ENCODE peak calls at places on chromosomes 6 and 20, in four cellular contexts. One of them, this sample, is unnamed.

GRCh38 chr6:124869412-124869811 is 92.8 kb upstream of the RNF217 start:
- DNase-seq in HepG2: no peak
- DNase-seq in lower lobe of right lung: no peak
- DNase-seq in right cardiac atrium: no peak
- DNase-seq in this sample: no peak

GRCh38 chr6:161440299-161440698 is 166.4 kb upstream of the AGPAT4 start:
- DNase-seq in HepG2: no peak
- DNase-seq in lower lobe of right lung: no peak
- DNase-seq in right cardiac atrium: no peak
- DNase-seq in this sample: no peak

GRCh38 chr6:6176132-6176531 is 144.3 kb downstream of the F13A1 start:
- DNase-seq in HepG2: no peak
- DNase-seq in lower lobe of right lung: no peak
- DNase-seq in right cardiac atrium: no peak
- DNase-seq in this sample: no peak

GRCh38 chr20:13099676-13100075 is 90.9 kb downstream of the SPTLC3 start:
- DNase-seq in HepG2: no peak
- DNase-seq in lower lobe of right lung: no peak
- DNase-seq in right cardiac atrium: no peak
- DNase-seq in this sample: no peak

GRCh38 chr6:24191346-24191745 is 65.3 kb downstream of the NRSN1 start:
- DNase-seq in HepG2: no peak
- DNase-seq in lower lobe of right lung: no peak
- DNase-seq in right cardiac atrium: no peak
- DNase-seq in this sample: no peak

GRCh38 chr20:35561671-35562070 is 19.8 kb downstream of the ERGIC3 start:
- DNase-seq in HepG2: no peak
- DNase-seq in lower lobe of right lung: no peak
- DNase-seq in right cardiac atrium: no peak
- DNase-seq in this sample: no peak

GRCh38 chr6:33117826-33118277 is 42.1 kb downstream of the HLA-DPB1 start:
- DNase-seq in HepG2: no peak
- DNase-seq in lower lobe of right lung: no peak
- DNase-seq in right cardiac atrium: no peak
- DNase-seq in this sample: no peak

GRCh38 chr6:38996676-38997075 is 51.9 kb upstream of the GLP1R start:
- DNase-seq in HepG2: no peak
- DNase-seq in lower lobe of right lung: no peak
- DNase-seq in right cardiac atrium: no peak
- DNase-seq in this sample: no peak

GRCh38 chr20:32017711-32018251 is 7.5 kb downstream of the CCM2L start:
- DNase-seq in HepG2: peak; percentile 69
- DNase-seq in lower lobe of right lung: peak; percentile 76
- DNase-seq in right cardiac atrium: peak; percentile 51
- DNase-seq in this sample: no peak

GRCh38 chr6:100283288-100283687 is 181.4 kb downstream of the SIM1 start:
- DNase-seq in HepG2: no peak
- DNase-seq in lower lobe of right lung: no peak
- DNase-seq in right cardiac atrium: no peak
- DNase-seq in this sample: no peak

GRCh38 chr6:130831598-130831997 is 4.4 kb downstream of the SMLR1 start:
- DNase-seq in HepG2: no peak
- DNase-seq in lower lobe of right lung: no peak
- DNase-seq in right cardiac atrium: no peak
- DNase-seq in this sample: no peak

GRCh38 chr20:4490595-4491280 is 231.0 kb upstream of the PRND start:
- DNase-seq in HepG2: no peak
- DNase-seq in lower lobe of right lung: no peak
- DNase-seq in right cardiac atrium: no peak
- DNase-seq in this sample: no peak

GRCh38 chr6:111032493-111033140 is 50.8 kb downstream of the RPF2 start:
- DNase-seq in HepG2: no peak
- DNase-seq in lower lobe of right lung: no peak
- DNase-seq in right cardiac atrium: no peak
- DNase-seq in this sample: no peak

GRCh38 chr20:62219992-62220665 is at the start of gene HRH3:
- DNase-seq in HepG2: peak; percentile 41
- DNase-seq in lower lobe of right lung: no peak
- DNase-seq in right cardiac atrium: peak; percentile 80
- DNase-seq in this sample: no peak

GRCh38 chr6:161496941-161497340 is 223.1 kb upstream of the AGPAT4 start:
- DNase-seq in HepG2: no peak
- DNase-seq in lower lobe of right lung: no peak
- DNase-seq in right cardiac atrium: no peak
- DNase-seq in this sample: no peak

GRCh38 chr6:6317386-6317785 is 3.1 kb downstream of the F13A1 start:
- DNase-seq in HepG2: no peak
- DNase-seq in lower lobe of right lung: no peak
- DNase-seq in right cardiac atrium: no peak
- DNase-seq in this sample: no peak

GRCh38 chr20:31693987-31694661 is 28.5 kb downstream of the BCL2L1 start:
- DNase-seq in HepG2: no peak
- DNase-seq in lower lobe of right lung: no peak
- DNase-seq in right cardiac atrium: no peak
- DNase-seq in this sample: no peak

GRCh38 chr6:75759207-75759606 is 10.2 kb downstream of the MYO6 start:
- DNase-seq in HepG2: no peak
- DNase-seq in lower lobe of right lung: no peak
- DNase-seq in right cardiac atrium: no peak
- DNase-seq in this sample: no peak

GRCh38 chr6:10054662-10055061 is 360.2 kb downstream of the TFAP2A start:
- DNase-seq in HepG2: no peak
- DNase-seq in lower lobe of right lung: no peak
- DNase-seq in right cardiac atrium: no peak
- DNase-seq in this sample: no peak

GRCh38 chr6:15897063-15897934 is 231.6 kb upstream of the MYLIP start:
- DNase-seq in HepG2: no peak
- DNase-seq in lower lobe of right lung: no peak
- DNase-seq in right cardiac atrium: no peak
- DNase-seq in this sample: peak; percentile 79

GRCh38 chr20:57292611-57293010 is 26.2 kb upstream of the BMP7 start:
- DNase-seq in HepG2: no peak
- DNase-seq in lower lobe of right lung: no peak
- DNase-seq in right cardiac atrium: no peak
- DNase-seq in this sample: no peak

DNA sequence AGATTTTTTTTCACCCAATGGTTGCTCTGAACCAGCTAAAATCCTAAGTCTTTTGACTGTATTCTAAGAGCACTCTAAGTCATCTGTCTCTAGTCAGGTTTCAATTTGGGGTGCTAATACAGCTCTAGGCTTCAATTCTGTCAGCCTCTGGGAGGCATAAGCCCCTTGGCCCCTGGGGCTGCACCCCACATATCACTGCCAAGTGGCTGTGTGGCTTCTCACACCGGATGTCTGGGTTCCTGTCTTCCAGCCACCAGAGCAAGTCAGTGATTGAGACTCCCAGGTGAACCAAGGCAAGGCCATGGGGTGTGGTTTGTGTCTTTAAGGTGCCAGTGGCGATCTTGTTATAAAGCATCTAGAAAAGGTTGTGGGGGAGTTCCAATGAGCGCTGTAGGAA is 136.5 kb downstream of the TMEM242 start:
- DNase-seq in HepG2: no peak
- DNase-seq in lower lobe of right lung: no peak
- DNase-seq in right cardiac atrium: no peak
- DNase-seq in this sample: no peak
- H3K27ac ChIP-seq in HepG2: no peak overlapping the region
- H3K27ac ChIP-seq in lower lobe of right lung: no peak overlapping the region
- H3K27ac ChIP-seq in right cardiac atrium: no peak overlapping the region
- H3K27ac ChIP-seq in this sample: peak overlapping the region; percentile 48

GRCh38 chr6:105794263-105794662 is 291.9 kb upstream of the PRDM1 start:
- DNase-seq in HepG2: peak; percentile 35
- DNase-seq in lower lobe of right lung: peak; percentile 78
- DNase-seq in right cardiac atrium: peak; percentile 61
- DNase-seq in this sample: peak; percentile 80

GRCh38 chr6:105797313-105797970 is 288.7 kb upstream of the PRDM1 start:
- DNase-seq in HepG2: no peak
- DNase-seq in lower lobe of right lung: no peak
- DNase-seq in right cardiac atrium: no peak
- DNase-seq in this sample: no peak

GRCh38 chr6:105793132-105793531 is 293.0 kb upstream of the PRDM1 start:
- DNase-seq in HepG2: no peak
- DNase-seq in lower lobe of right lung: no peak
- DNase-seq in right cardiac atrium: no peak
- DNase-seq in this sample: no peak

GRCh38 chr6:105795913-105796517 is 290.1 kb upstream of the PRDM1 start:
- DNase-seq in HepG2: no peak
- DNase-seq in lower lobe of right lung: peak; percentile 49
- DNase-seq in right cardiac atrium: no peak
- DNase-seq in this sample: no peak

DNA sequence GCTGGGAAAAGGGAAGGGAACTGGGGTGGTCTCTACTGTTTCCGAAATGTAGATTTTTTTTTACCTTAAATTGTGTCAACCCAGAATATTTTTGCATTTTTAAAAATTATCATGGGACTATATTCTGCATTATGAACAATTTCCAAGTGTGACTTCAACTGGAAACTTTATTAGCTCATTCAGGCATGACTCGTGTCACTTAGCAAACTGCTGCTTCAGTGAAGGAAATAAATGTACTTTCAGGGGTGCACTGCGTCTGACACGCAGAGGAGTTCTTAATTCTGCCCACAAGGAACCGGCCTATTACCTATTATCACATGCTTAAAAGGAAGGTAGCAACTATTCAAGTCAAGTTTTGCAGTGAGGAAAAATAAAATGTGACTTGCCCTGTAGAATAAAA is 291.3 kb upstream of the PRDM1 start:
- DNase-seq in HepG2: no peak
- DNase-seq in lower lobe of right lung: no peak
- DNase-seq in right cardiac atrium: no peak
- DNase-seq in this sample: no peak
- H3K27ac ChIP-seq in HepG2: no peak overlapping the region
- H3K27ac ChIP-seq in lower lobe of right lung: no peak overlapping the region
- H3K27ac ChIP-seq in right cardiac atrium: no peak overlapping the region
- H3K27ac ChIP-seq in this sample: no peak overlapping the region

GRCh38 chr6:147260091-147260490 is 55.9 kb downstream of the STXBP5 start:
- DNase-seq in HepG2: no peak
- DNase-seq in lower lobe of right lung: no peak
- DNase-seq in right cardiac atrium: no peak
- DNase-seq in this sample: no peak

GRCh38 chr6:147262943-147263342 is 58.7 kb downstream of the STXBP5 start:
- DNase-seq in HepG2: no peak
- DNase-seq in lower lobe of right lung: no peak
- DNase-seq in right cardiac atrium: no peak
- DNase-seq in this sample: no peak

GRCh38 chr6:147255948-147256674 is 51.9 kb downstream of the STXBP5 start:
- DNase-seq in HepG2: no peak
- DNase-seq in lower lobe of right lung: no peak
- DNase-seq in right cardiac atrium: no peak
- DNase-seq in this sample: no peak

DNA sequence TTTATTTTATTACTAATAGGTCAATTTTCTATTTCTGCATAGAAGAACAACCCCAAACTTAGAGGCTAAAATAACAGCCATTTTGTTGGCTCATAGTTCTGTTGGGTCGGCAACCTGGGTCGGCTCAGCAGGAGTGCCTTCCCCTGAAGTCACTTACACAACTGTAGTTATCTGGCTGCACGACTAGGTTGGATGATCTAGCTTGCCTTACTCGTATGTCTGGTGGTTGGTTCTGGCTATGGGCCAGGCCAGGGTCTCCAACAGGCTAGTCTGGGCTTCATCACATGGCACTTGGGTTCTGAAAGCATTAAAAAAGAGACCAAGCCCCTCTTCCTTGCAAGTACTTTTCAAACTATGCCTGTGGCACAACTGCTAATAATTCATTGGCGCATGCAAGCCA is 53.5 kb downstream of the STXBP5 start:
- DNase-seq in HepG2: no peak
- DNase-seq in lower lobe of right lung: no peak
- DNase-seq in right cardiac atrium: no peak
- DNase-seq in this sample: no peak
- H3K27ac ChIP-seq in HepG2: no peak overlapping the region
- H3K27ac ChIP-seq in lower lobe of right lung: no peak overlapping the region
- H3K27ac ChIP-seq in right cardiac atrium: no peak overlapping the region
- H3K27ac ChIP-seq in this sample: no peak overlapping the region

DNA sequence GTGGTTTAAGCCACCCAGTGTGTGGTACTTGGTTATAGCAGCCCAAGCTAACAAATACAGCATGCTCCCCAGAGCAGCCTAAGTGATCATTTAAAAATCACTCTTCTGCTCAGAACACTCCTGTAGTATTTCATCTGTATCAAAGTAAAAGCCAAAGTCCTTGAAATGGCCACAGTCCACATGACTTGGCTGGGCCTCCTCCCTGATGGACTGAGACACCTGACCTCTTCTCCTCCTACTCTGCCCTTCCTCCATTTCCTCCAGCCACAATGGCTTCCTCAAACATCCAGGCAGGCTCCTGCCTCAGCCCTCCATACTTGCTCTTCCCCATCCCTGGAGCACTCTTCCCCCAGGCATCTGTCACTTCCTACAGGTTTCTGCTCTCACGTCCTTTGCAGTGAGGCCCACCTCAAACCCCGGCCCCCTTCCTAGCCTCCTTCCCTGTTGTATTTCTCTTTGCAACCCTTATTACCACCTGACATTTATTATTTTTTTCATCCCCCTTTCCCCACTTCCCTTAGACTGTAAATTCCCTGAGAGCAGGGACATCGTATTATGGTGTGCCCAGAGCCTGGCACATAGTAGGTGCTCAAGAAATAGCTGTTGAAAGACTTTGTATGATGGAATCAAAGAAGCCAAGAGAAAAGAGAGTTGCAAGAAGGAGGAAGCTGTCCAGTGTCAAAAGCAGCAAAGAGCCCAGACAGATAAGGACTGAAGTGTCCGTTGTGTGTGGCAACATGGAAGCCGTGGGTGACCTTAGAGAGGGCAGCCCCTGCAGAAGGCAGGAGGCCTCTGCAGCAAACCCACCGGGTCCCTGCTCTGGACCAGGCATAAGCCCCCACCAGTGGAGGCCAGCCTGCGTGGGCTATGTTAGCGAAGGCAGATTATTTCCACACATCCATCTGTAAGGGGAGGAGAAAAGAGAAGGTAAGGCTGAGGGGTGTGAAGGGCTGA is 87.5 kb downstream of the TRERF1 start:
- DNase-seq in HepG2: no peak
- DNase-seq in lower lobe of right lung: no peak
- DNase-seq in right cardiac atrium: no peak
- DNase-seq in this sample: no peak
- H3K27ac ChIP-seq in HepG2: no peak overlapping the region
- H3K27ac ChIP-seq in lower lobe of right lung: no peak overlapping the region
- H3K27ac ChIP-seq in right cardiac atrium: no peak overlapping the region
- H3K27ac ChIP-seq in this sample: no peak overlapping the region

DNA sequence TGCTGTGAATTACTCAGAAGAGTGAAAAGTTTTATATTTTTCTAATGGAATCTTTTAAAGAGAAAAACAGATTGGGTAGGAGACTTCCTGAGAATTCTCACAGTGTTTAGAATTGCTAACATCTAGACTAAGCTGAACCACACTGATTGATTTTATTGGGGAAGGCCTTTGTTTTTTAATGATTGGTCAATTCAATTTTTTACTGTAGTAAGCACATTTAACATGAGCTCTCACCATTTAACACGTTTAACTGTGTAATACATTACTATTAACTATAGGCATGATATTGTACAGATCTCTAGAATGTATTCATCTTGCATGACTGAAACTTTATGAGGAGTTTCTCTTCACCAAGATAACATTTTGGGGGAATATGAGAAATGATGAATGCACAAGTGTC is 987.3 kb downstream of the PHF3 start:
- DNase-seq in HepG2: no peak
- DNase-seq in lower lobe of right lung: no peak
- DNase-seq in right cardiac atrium: no peak
- DNase-seq in this sample: no peak
- H3K27ac ChIP-seq in HepG2: no peak overlapping the region
- H3K27ac ChIP-seq in lower lobe of right lung: no peak overlapping the region
- H3K27ac ChIP-seq in right cardiac atrium: no peak overlapping the region
- H3K27ac ChIP-seq in this sample: no peak overlapping the region